ENCODE peak calls at places on chromosomes 1 and 21, in four cellular contexts. N, M, T and B are unnamed samples.

GRCh38 chr1:176789571-176790090 is 326.7 kb downstream of the PAPPA2 start:
- DNase-seq in N (no peak), M (no peak), T (no peak), B (no peak)

GRCh38 chr1:51780927-51781326 is 97.6 kb downstream of the NRDC start:
- DNase-seq in M (no peak), T (no peak), N (no peak), B (no peak)

GRCh38 chr1:157577420-157577819 is 20.5 kb downstream of the FCRL4 start:
- DNase-seq in M (no peak), T (no peak), N (no peak), B (no peak)

GRCh38 chr1:19057784-19058475 is 101.5 kb upstream of the IFFO2 start:
- DNase-seq in T (no peak), N (no peak), M (no peak), B (no peak)

GRCh38 chr1:14369526-14370213 is 228.8 kb upstream of the KAZN start:
- DNase-seq in M (no peak), N (no peak), T (no peak), B (no peak)

GRCh38 chr1:156284762-156285161 is 637 bp downstream of the TMEM79 start:
- DNase-seq in N (no peak), T (no peak), M (no peak), B (no peak)

GRCh38 chr1:205656236-205656635 is 24.1 kb downstream of the SLC45A3 start:
- DNase-seq in N (no peak), T (no peak), M (no peak), B (no peak)

GRCh38 chr1:147919881-147920280 is 8.3 kb upstream of the GPR89B start:
- DNase-seq in M (no peak), T (no peak), N (no peak), B (no peak)

GRCh38 chr1:89954401-89954800 is 40.5 kb upstream of the ZNF326 start:
- DNase-seq in N (no peak), M (no peak), T (no peak), B (no peak)

GRCh38 chr1:170586321-170586855 is 54.4 kb downstream of the GORAB start:
- DNase-seq in T (peak), M (no peak), N (no peak), B (peak)

GRCh38 chr1:155651861-155652661 is 36.5 kb downstream of the YY1AP1 start:
- DNase-seq in N (no peak), T (peak), M (no peak), B (no peak)

GRCh38 chr1:36083635-36084501 is at the start of gene TEKT2:
- DNase-seq in T (no peak), N (peak), M (peak), B (no peak)

GRCh38 chr21:35508389-35508888 is 459.3 kb upstream of the RUNX1 start:
- DNase-seq in M (peak), T (peak), N (no peak), B (peak)

GRCh38 chr1:228487336-228488106 is at the start of gene RNF187:
- DNase-seq in T (peak), N (peak), M (peak), B (peak)

GRCh38 chr21:46509760-46510159 is 51.1 kb downstream of the DIP2A start:
- DNase-seq in M (peak), N (peak), T (no peak), B (no peak)

GRCh38 chr1:203127672-203128611 is at the start of gene ADORA1:
- DNase-seq in N (peak), T (peak), M (peak), B (peak)

GRCh38 chr1:57088689-57089088 is 122.9 kb upstream of the C8B start:
- DNase-seq in M (no peak), N (no peak), T (no peak), B (no peak)

GRCh38 chr1:53371121-53371666 is 43.3 kb upstream of the LRP8 start:
- DNase-seq in T (peak), N (no peak), M (no peak), B (peak)

GRCh38 chr1:186655877-186656276 is 24.3 kb downstream of the PTGS2 start:
- DNase-seq in N (no peak), M (no peak), T (no peak), B (no peak)

GRCh38 chr1:10253755-10254154 is 43.4 kb downstream of the KIF1B start:
- DNase-seq in T (peak), N (no peak), M (no peak), B (peak)

GRCh38 chr1:183238071-183238470 is 52.0 kb downstream of the LAMC2 start:
- DNase-seq in N (no peak), M (no peak), T (no peak), B (no peak)

GRCh38 chr1:160883586-160883985 is 1.4 kb downstream of the ITLN1 start:
- DNase-seq in T (no peak), M (no peak), N (no peak), B (no peak)

GRCh38 chr1:208438262-208438661 is 194.1 kb upstream of the PLXNA2 start:
- DNase-seq in N (no peak), M (no peak), T (no peak), B (no peak)

GRCh38 chr1:9438431-9439073 is 100.7 kb upstream of the SLC25A33 start:
- DNase-seq in T (peak), M (peak), N (no peak), B (peak)

GRCh38 chr1:3907031-3907534 is 7.0 kb upstream of the C1orf174 start:
- DNase-seq in N (no peak), T (no peak), M (no peak), B (peak)

GRCh38 chr1:184387069-184387870 is 441 bp downstream of the C1orf21 start:
- DNase-seq in N (peak), M (peak), T (peak), B (peak)

GRCh38 chr1:14486401-14487110 is 111.9 kb upstream of the KAZN start:
- DNase-seq in N (no peak), M (no peak), T (peak), B (peak)

GRCh38 chr1:156707486-156708244 is 2.3 kb upstream of the CRABP2 start:
- DNase-seq in T (no peak), N (no peak), M (no peak), B (no peak)

GRCh38 chr1:101960164-101960563 is 36.6 kb downstream of the OLFM3 start:
- DNase-seq in N (no peak), M (no peak), T (no peak), B (no peak)

GRCh38 chr21:29237110-29238051 is 61.3 kb upstream of the BACH1 start:
- DNase-seq in M (no peak), T (peak), N (no peak), B (peak)

GRCh38 chr1:180521474-180522203 is 19.3 kb upstream of the ACBD6 start:
- DNase-seq in T (no peak), M (no peak), N (no peak), B (no peak)

GRCh38 chr1:181216571-181216994 is 128.1 kb downstream of the IER5 start:
- DNase-seq in N (no peak), M (no peak), T (no peak), B (no peak)

GRCh38 chr21:36881223-36881622 is 85.2 kb downstream of the HLCS start:
- DNase-seq in N (no peak), T (no peak), M (no peak), B (no peak)

GRCh38 chr1:161391611-161392010 is 23.9 kb upstream of the CFAP126 start:
- DNase-seq in M (no peak), T (peak), N (no peak), B (no peak)

GRCh38 chr1:228375578-228376261 is 30.9 kb downstream of the TRIM11 start:
- DNase-seq in N (peak), M (no peak), T (no peak), B (no peak)

DNA sequence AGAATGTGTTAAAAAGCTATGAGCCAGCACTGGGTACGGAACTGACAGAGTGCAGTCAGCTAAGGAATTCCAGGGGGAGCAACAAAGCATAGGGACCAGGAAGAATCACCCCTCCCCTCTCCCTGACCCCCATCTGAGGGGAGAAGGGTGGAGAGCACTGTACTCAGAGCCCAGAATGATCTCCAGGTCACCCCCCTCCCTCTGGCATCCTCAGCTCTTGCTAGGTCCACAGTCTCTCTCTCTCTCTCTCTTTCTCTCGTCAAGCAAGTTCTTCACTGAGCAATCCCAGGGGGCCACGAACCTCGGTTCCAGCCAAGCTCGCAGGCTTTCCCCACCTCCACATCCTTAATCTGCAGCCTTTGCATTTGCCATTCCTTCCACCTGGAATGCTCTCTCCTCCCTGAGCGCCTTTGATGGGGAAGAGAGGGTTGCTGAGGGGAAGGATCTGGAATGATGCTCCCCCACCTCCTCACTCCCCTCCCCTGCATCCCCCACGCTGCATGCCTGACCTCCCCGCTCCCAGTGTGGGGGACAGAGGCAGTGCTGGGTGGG is 6.7 kb upstream of the WASF2 start:
- DNase-seq in N (no peak), M (no peak), T (no peak), B (no peak)
- H3K4me3 ChIP-seq in N (no peak), M (no peak), T (peak), B (peak)

DNA sequence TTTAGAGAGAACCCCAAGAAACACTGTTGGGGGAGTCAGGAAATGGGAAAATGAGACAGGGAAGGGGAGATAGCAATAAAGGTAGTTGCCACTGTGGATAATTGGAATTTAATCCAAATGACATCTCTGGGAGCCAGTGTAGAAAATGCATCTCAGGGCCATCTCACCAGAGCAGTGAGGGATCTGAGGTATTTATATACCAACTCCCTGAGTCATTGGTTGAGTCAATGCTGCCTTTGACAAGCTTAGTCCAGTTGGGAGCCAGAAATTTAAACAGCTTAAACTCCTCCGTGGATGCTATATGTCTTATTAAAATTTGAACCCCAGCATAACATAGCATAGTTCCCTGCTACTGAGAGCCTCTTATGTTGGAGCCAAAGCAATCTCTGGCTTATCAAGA is 140.3 kb downstream of the SLC30A10 start:
- DNase-seq in N (no peak), T (no peak), M (no peak), B (no peak)
- H3K27ac ChIP-seq in N (no peak), T (no peak), M (no peak), B (no peak)

DNA sequence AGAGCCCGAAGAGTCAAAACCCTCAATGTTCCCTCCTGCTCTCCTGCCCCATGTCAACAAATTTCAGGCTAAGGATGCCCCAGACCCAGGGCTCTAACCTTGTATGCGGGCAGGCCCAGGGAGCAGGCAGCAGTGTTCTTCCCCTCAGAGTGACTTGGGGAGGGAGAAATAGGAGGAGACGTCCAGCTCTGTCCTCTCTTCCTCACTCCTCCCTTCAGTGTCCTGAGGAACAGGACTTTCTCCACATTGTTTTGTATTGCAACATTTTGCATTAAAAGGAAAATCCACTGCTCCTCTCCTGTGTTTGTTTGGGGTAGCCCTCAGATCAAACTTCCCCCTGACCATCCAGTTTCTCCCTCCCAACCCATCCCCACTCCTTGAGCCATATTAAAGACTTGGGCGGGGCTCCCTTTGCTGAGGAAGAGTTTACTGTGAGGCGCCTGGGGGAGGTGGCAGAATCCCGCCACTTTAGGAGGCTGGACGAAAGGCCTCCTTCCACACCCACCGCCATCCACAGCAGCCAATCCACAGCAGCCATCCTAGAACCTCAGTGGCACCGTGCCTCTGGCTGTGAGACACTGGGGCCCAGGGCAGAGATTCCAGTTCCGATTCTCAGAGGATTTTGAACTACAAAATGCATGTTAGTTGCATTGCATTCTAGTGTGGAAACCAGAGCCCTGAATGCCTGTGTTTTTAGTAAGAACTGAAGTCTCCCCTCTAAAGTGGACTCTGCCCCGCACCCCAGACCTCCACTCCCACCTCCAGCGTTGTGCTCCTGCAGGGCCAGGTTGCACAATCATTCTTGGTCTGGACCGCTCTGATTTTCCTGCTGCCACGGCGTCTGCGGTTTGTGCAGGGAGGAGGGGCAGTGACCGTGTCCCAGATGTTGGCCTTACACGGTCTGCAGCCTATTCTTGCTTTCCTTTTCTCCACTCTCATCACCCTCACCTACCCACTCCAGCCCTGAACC is 3.0 kb downstream of the OLFML3 start:
- DNase-seq in N (no peak), T (peak), M (peak), B (peak)
- H3K4me3 ChIP-seq in N (no peak), T (peak), M (peak), B (peak)

GRCh38 chr1:150843489-150843888 is 32.9 kb downstream of the ARNT start:
- DNase-seq in T (no peak), N (no peak), M (no peak), B (no peak)

GRCh38 chr1:150842343-150842742 is 34.1 kb downstream of the ARNT start:
- DNase-seq in T (no peak), N (no peak), M (no peak), B (no peak)

GRCh38 chr1:150836129-150836773 is 28.2 kb upstream of the CTSK start:
- DNase-seq in T (no peak), M (no peak), N (no peak), B (no peak)

GRCh38 chr1:150842964-150843363 is 33.4 kb downstream of the ARNT start:
- DNase-seq in M (no peak), T (no peak), N (no peak), B (no peak)

GRCh38 chr1:150841626-150842025 is 33.6 kb upstream of the CTSK start:
- DNase-seq in N (no peak), T (no peak), M (no peak), B (no peak)
- H3K27ac ChIP-seq in N (no peak), T (no peak), M (no peak), B (no peak)

GRCh38 chr1:27522860-27523665 is 33.1 kb upstream of the WASF2 start:
- DNase-seq in M (no peak), T (no peak), N (no peak), B (peak)
- H3K4me3 ChIP-seq in M (no peak), T (no peak), N (no peak), B (peak)